ENCODE peak calls at places on chromosomes 16 and 17, in ten cellular contexts. F, A, C, M, W, P, J, G, O and S are unnamed samples.

GRCh38 chr17:78888911-78889496 is 14.0 kb downstream of the CEP295NL start:
- DNase-seq in F (no peak), A (no peak), C (no peak), M (no peak), W (no peak), P (no peak), J (no peak), G (no peak), O (no peak), S (no peak)

GRCh38 chr16:27792486-27793275 is 242.7 kb downstream of the KATNIP start:
- DNase-seq in F (no peak), A (no peak), C (no peak), M (no peak), W (no peak), P (no peak), J (no peak), G (no peak), O (no peak), S (no peak)

GRCh38 chr16:72317378-72317777 is 145.4 kb upstream of the PMFBP1 start:
- DNase-seq in F (no peak), A (no peak), C (no peak), M (peak), W (no peak), P (no peak), J (no peak), G (no peak), O (no peak), S (no peak)

GRCh38 chr17:28141333-28141732 is 98.9 kb downstream of the NLK start:
- DNase-seq in F (no peak), A (no peak), C (no peak), M (no peak), W (peak), P (no peak), J (no peak), G (no peak), O (no peak), S (no peak)

GRCh38 chr16:49859139-49859947 is 3.4 kb upstream of the ZNF423 start:
- DNase-seq in F (no peak), A (no peak), C (no peak), M (no peak), W (no peak), P (no peak), J (peak), G (no peak), O (no peak), S (no peak)

GRCh38 chr17:27353469-27354050 is 59.6 kb downstream of the WSB1 start:
- DNase-seq in F (peak), A (peak), C (peak), M (peak), W (peak), P (peak), J (peak), G (peak), O (peak), S (peak)

GRCh38 chr17:18039535-18040286 is 503 bp downstream of the GID4 start:
- DNase-seq in F (peak), A (no peak), C (no peak), M (no peak), W (peak), P (no peak), J (no peak), G (peak), O (no peak), S (peak)

GRCh38 chr16:1332618-1333148 is 762 bp upstream of the BAIAP3 start:
- DNase-seq in F (no peak), A (no peak), C (no peak), M (no peak), W (no peak), P (no peak), J (no peak), G (no peak), O (no peak), S (no peak)

GRCh38 chr16:81720973-81721907 is 57.9 kb upstream of the PLCG2 start:
- DNase-seq in F (no peak), A (no peak), C (no peak), M (no peak), W (no peak), P (no peak), J (no peak), G (no peak), O (no peak), S (peak)

GRCh38 chr16:56625943-56626654 is 518 bp downstream of the MT1E start:
- DNase-seq in F (no peak), A (no peak), C (no peak), M (peak), W (no peak), P (no peak), J (peak), G (no peak), O (no peak), S (no peak)

GRCh38 chr17:65865715-65866425 is 304.4 kb upstream of the AXIN2 start:
- DNase-seq in F (no peak), A (no peak), C (no peak), M (no peak), W (no peak), P (no peak), J (no peak), G (no peak), O (no peak), S (no peak)

GRCh38 chr16:50884066-50884860 is 142.4 kb downstream of the CYLD start:
- DNase-seq in F (no peak), A (peak), C (no peak), M (no peak), W (peak), P (no peak), J (no peak), G (no peak), O (peak), S (peak)

GRCh38 chr16:57950382-57950781 is 20.5 kb downstream of the CNGB1 start:
- DNase-seq in F (no peak), A (no peak), C (no peak), M (no peak), W (no peak), P (no peak), J (no peak), G (no peak), O (no peak), S (no peak)

GRCh38 chr17:64773836-64774761 is 112.0 kb upstream of the SMURF2 start:
- DNase-seq in F (peak), A (no peak), C (no peak), M (peak), W (peak), P (peak), J (no peak), G (peak), O (no peak), S (peak)

GRCh38 chr17:44842748-44843147 is 4.9 kb upstream of the HIGD1B start:
- DNase-seq in F (no peak), A (no peak), C (no peak), M (no peak), W (no peak), P (no peak), J (peak), G (no peak), O (no peak), S (no peak)

GRCh38 chr16:19781196-19781595 is 63.1 kb downstream of the IQCK start:
- DNase-seq in F (no peak), A (no peak), C (no peak), M (peak), W (no peak), P (no peak), J (no peak), G (no peak), O (no peak), S (no peak)

GRCh38 chr16:87383522-87384161 is at the start of gene FBXO31:
- DNase-seq in F (peak), A (peak), C (peak), M (peak), W (peak), P (peak), J (peak), G (peak), O (peak), S (peak)